ENCODE peak calls at places on chromosomes 1 and 21, in seven cellular contexts. One of them, this sample, is unnamed.
A peak's percentile ranks its signal among the peaks of the same experiment; 100 is the strongest.

GRCh38 chr1:94743866-94744265 is 76.3 kb upstream of the SLC44A3 start:
- DNase-seq in fibroblast of pulmonary artery: peak; percentile 31
- DNase-seq in heart left ventricle: no peak
- DNase-seq in cardiac fibroblast: peak; percentile 41
- DNase-seq in AG10803: no peak
- DNase-seq in SK-N-SH: no peak
- DNase-seq in thoracic aorta: no peak
- DNase-seq in this sample: no peak

GRCh38 chr1:228803421-228803820 is 68.1 kb downstream of the RHOU start:
- DNase-seq in thoracic aorta: no peak
- DNase-seq in fibroblast of pulmonary artery: no peak
- DNase-seq in SK-N-SH: no peak
- DNase-seq in heart left ventricle: no peak
- DNase-seq in AG10803: no peak
- DNase-seq in cardiac fibroblast: no peak
- DNase-seq in this sample: no peak

GRCh38 chr21:34548782-34549376 is 36.9 kb upstream of the KCNE1 start:
- DNase-seq in cardiac fibroblast: no peak
- DNase-seq in SK-N-SH: no peak
- DNase-seq in fibroblast of pulmonary artery: no peak
- DNase-seq in heart left ventricle: no peak
- DNase-seq in thoracic aorta: no peak
- DNase-seq in AG10803: no peak
- DNase-seq in this sample: no peak

GRCh38 chr1:151134396-151134795 is 12.0 kb downstream of the SEMA6C start:
- DNase-seq in AG10803: no peak
- DNase-seq in SK-N-SH: no peak
- DNase-seq in thoracic aorta: no peak
- DNase-seq in cardiac fibroblast: no peak
- DNase-seq in fibroblast of pulmonary artery: no peak
- DNase-seq in heart left ventricle: no peak
- DNase-seq in this sample: no peak

GRCh38 chr1:208204779-208205178 is 39.4 kb downstream of the PLXNA2 start:
- DNase-seq in AG10803: peak; percentile 55
- DNase-seq in cardiac fibroblast: no peak
- DNase-seq in thoracic aorta: no peak
- DNase-seq in fibroblast of pulmonary artery: no peak
- DNase-seq in SK-N-SH: no peak
- DNase-seq in heart left ventricle: no peak
- DNase-seq in this sample: no peak

GRCh38 chr1:115069186-115069585 is 20.1 kb downstream of the TSPAN2 start:
- DNase-seq in thoracic aorta: no peak
- DNase-seq in heart left ventricle: no peak
- DNase-seq in fibroblast of pulmonary artery: no peak
- DNase-seq in cardiac fibroblast: peak; percentile 16
- DNase-seq in AG10803: peak; percentile 79
- DNase-seq in SK-N-SH: no peak
- DNase-seq in this sample: no peak

GRCh38 chr1:221439734-221440436 is 302.0 kb downstream of the DUSP10 start:
- DNase-seq in fibroblast of pulmonary artery: peak; percentile 94
- DNase-seq in thoracic aorta: no peak
- DNase-seq in SK-N-SH: no peak
- DNase-seq in heart left ventricle: no peak
- DNase-seq in cardiac fibroblast: peak; percentile 96
- DNase-seq in AG10803: peak; percentile 95
- DNase-seq in this sample: no peak

GRCh38 chr1:91830242-91831131 is 55.5 kb downstream of the TGFBR3 start:
- DNase-seq in cardiac fibroblast: peak; percentile 90
- DNase-seq in SK-N-SH: no peak
- DNase-seq in thoracic aorta: peak; percentile 31
- DNase-seq in AG10803: peak; percentile 95
- DNase-seq in fibroblast of pulmonary artery: peak; percentile 90
- DNase-seq in heart left ventricle: peak; percentile 75
- DNase-seq in this sample: no peak

GRCh38 chr1:210558302-210558701 is 229.6 kb downstream of the HHAT start:
- DNase-seq in cardiac fibroblast: no peak
- DNase-seq in thoracic aorta: no peak
- DNase-seq in SK-N-SH: peak; percentile 44
- DNase-seq in fibroblast of pulmonary artery: peak; percentile 6
- DNase-seq in AG10803: no peak
- DNase-seq in heart left ventricle: peak; percentile 38
- DNase-seq in this sample: peak; percentile 67

GRCh38 chr1:118947790-118948189 is 40.4 kb downstream of the TBX15 start:
- DNase-seq in cardiac fibroblast: peak; percentile 84
- DNase-seq in AG10803: peak; percentile 45
- DNase-seq in heart left ventricle: no peak
- DNase-seq in SK-N-SH: no peak
- DNase-seq in thoracic aorta: no peak
- DNase-seq in fibroblast of pulmonary artery: peak; percentile 46
- DNase-seq in this sample: no peak

GRCh38 chr1:150514260-150514659 is 1.3 kb upstream of the FALEC start:
- DNase-seq in AG10803: no peak
- DNase-seq in heart left ventricle: no peak
- DNase-seq in fibroblast of pulmonary artery: no peak
- DNase-seq in thoracic aorta: no peak
- DNase-seq in SK-N-SH: no peak
- DNase-seq in cardiac fibroblast: no peak
- DNase-seq in this sample: no peak

GRCh38 chr1:3745590-3746381 is 6.5 kb upstream of the CCDC27 start:
- DNase-seq in AG10803: no peak
- DNase-seq in SK-N-SH: no peak
- DNase-seq in fibroblast of pulmonary artery: no peak
- DNase-seq in cardiac fibroblast: no peak
- DNase-seq in heart left ventricle: no peak
- DNase-seq in thoracic aorta: no peak
- DNase-seq in this sample: no peak

GRCh38 chr1:107782192-107782845 is 182.7 kb downstream of the VAV3 start:
- DNase-seq in thoracic aorta: no peak
- DNase-seq in SK-N-SH: peak; percentile 25
- DNase-seq in fibroblast of pulmonary artery: peak; percentile 79
- DNase-seq in AG10803: peak; percentile 56
- DNase-seq in cardiac fibroblast: peak; percentile 78
- DNase-seq in heart left ventricle: peak; percentile 43
- DNase-seq in this sample: no peak

GRCh38 chr1:246930830-246931548 is 759 bp downstream of the AHCTF1 start:
- DNase-seq in SK-N-SH: peak; percentile 64
- DNase-seq in AG10803: peak; percentile 62
- DNase-seq in fibroblast of pulmonary artery: peak; percentile 52
- DNase-seq in thoracic aorta: no peak
- DNase-seq in cardiac fibroblast: peak; percentile 72
- DNase-seq in heart left ventricle: peak; percentile 53
- DNase-seq in this sample: peak; percentile 55

DNA sequence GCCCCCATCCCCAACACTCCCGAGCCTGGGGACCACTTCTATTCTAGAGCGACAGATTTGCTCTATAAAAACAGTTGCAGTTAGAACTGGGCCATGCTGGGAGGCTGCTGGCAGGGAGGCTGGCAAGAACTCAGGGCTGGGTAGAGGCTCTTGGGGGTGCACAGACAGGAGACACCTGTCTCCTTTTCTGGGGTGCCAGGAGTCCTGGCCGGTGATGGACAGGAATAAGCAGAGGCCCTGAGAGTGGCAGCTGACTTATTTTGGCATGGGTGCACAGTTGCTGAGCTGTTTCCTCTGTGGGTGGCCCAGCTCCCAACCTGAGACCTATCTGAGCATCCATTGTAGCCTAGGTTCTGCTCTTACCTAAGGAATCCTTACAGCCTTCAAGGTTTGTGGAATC is 39.2 kb upstream of the TMPRSS2 start:
- DNase-seq in SK-N-SH: no peak
- DNase-seq in fibroblast of pulmonary artery: no peak
- DNase-seq in AG10803: no peak
- DNase-seq in heart left ventricle: no peak
- DNase-seq in cardiac fibroblast: no peak
- DNase-seq in thoracic aorta: no peak
- DNase-seq in this sample: no peak
- TF ChIP-seq CTCF in SK-N-SH: no peak
- TF ChIP-seq CTCF in fibroblast of pulmonary artery: no peak
- TF ChIP-seq CTCF in AG10803: no peak
- TF ChIP-seq CTCF in heart left ventricle: no peak
- TF ChIP-seq CTCF in cardiac fibroblast: no peak
- TF ChIP-seq CTCF in thoracic aorta: no peak
- TF ChIP-seq CTCF in this sample: no peak

GRCh38 chr1:169287280-169287679 is 80.3 kb downstream of the NME7 start:
- DNase-seq in AG10803: no peak
- DNase-seq in SK-N-SH: no peak
- DNase-seq in thoracic aorta: no peak
- DNase-seq in heart left ventricle: no peak
- DNase-seq in fibroblast of pulmonary artery: peak; percentile 7
- DNase-seq in cardiac fibroblast: no peak
- DNase-seq in this sample: no peak

GRCh38 chr1:169289016-169289415 is 78.6 kb downstream of the NME7 start:
- DNase-seq in fibroblast of pulmonary artery: no peak
- DNase-seq in thoracic aorta: no peak
- DNase-seq in SK-N-SH: no peak
- DNase-seq in heart left ventricle: no peak
- DNase-seq in cardiac fibroblast: no peak
- DNase-seq in AG10803: peak; percentile 8
- DNase-seq in this sample: no peak

DNA sequence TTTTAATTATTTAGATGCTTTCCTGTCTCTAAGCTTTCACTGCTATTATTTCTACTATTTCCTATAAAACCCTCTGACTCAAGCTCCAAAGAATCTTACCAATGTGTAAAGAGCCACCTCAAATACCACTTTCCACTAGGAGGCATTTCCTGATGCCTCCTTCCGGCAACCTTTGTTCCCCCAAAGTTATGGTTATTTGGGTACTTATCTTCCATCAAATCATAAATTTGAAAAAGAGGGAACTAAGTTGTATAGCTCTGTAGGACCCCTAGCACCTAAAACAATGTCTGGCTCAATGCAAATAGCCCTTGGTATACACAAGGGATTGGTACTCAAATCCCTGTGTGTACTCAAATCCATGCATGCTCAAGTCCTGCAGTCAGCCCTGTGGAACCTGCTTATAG is 79.6 kb downstream of the NME7 start:
- DNase-seq in thoracic aorta: no peak
- DNase-seq in fibroblast of pulmonary artery: peak; percentile 43
- DNase-seq in cardiac fibroblast: peak; percentile 63
- DNase-seq in AG10803: peak; percentile 68
- DNase-seq in SK-N-SH: no peak
- DNase-seq in heart left ventricle: no peak
- DNase-seq in this sample: no peak
- TF ChIP-seq CTCF in thoracic aorta: no peak
- TF ChIP-seq CTCF in fibroblast of pulmonary artery: no peak
- TF ChIP-seq CTCF in cardiac fibroblast: no peak
- TF ChIP-seq CTCF in AG10803: peak; percentile 19
- TF ChIP-seq CTCF in SK-N-SH: no peak
- TF ChIP-seq CTCF in heart left ventricle: no peak
- TF ChIP-seq CTCF in this sample: no peak

GRCh38 chr21:15204140-15204774 is 139.5 kb upstream of the NRIP1 start:
- DNase-seq in heart left ventricle: no peak
- DNase-seq in cardiac fibroblast: no peak
- DNase-seq in AG10803: no peak
- DNase-seq in thoracic aorta: no peak
- DNase-seq in fibroblast of pulmonary artery: no peak
- DNase-seq in SK-N-SH: no peak
- DNase-seq in this sample: no peak

GRCh38 chr21:15204887-15205286 is 140.1 kb upstream of the NRIP1 start:
- DNase-seq in SK-N-SH: no peak
- DNase-seq in cardiac fibroblast: no peak
- DNase-seq in heart left ventricle: peak; percentile 24
- DNase-seq in thoracic aorta: no peak
- DNase-seq in AG10803: no peak
- DNase-seq in fibroblast of pulmonary artery: no peak
- DNase-seq in this sample: no peak

GRCh38 chr21:15207635-15208370 is 143.0 kb upstream of the NRIP1 start:
- DNase-seq in SK-N-SH: no peak
- DNase-seq in AG10803: no peak
- DNase-seq in fibroblast of pulmonary artery: no peak
- DNase-seq in cardiac fibroblast: no peak
- DNase-seq in heart left ventricle: no peak
- DNase-seq in thoracic aorta: no peak
- DNase-seq in this sample: no peak

GRCh38 chr21:15207231-15207630 is 142.4 kb upstream of the NRIP1 start:
- DNase-seq in SK-N-SH: no peak
- DNase-seq in cardiac fibroblast: no peak
- DNase-seq in heart left ventricle: no peak
- DNase-seq in thoracic aorta: no peak
- DNase-seq in AG10803: no peak
- DNase-seq in fibroblast of pulmonary artery: no peak
- DNase-seq in this sample: no peak

DNA sequence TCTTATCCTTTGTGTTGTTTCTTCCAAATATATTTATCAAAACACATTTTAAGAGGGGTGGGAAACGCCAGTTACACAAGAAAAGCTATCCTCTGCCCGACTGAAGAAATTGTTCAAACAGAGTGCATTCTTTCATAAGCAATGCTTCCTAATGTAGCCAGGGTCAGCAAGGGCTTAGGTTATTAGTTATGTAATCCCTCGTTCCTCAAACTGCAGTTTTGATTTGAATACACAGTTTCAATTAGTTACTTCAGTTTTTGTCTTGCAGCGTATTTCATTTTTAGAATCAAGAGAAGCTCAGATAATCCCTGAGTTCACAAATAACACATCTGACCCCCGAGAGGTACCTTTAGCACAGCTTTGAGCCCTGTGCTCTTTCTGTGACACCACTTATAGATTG is 141.7 kb upstream of the NRIP1 start:
- DNase-seq in SK-N-SH: no peak
- DNase-seq in cardiac fibroblast: no peak
- DNase-seq in AG10803: no peak
- DNase-seq in fibroblast of pulmonary artery: no peak
- DNase-seq in thoracic aorta: no peak
- DNase-seq in heart left ventricle: no peak
- DNase-seq in this sample: no peak
- TF ChIP-seq CTCF in SK-N-SH: no peak
- TF ChIP-seq CTCF in cardiac fibroblast: no peak
- TF ChIP-seq CTCF in AG10803: no peak
- TF ChIP-seq CTCF in fibroblast of pulmonary artery: no peak
- TF ChIP-seq CTCF in thoracic aorta: no peak
- TF ChIP-seq CTCF in heart left ventricle: no peak
- TF ChIP-seq CTCF in this sample: no peak

DNA sequence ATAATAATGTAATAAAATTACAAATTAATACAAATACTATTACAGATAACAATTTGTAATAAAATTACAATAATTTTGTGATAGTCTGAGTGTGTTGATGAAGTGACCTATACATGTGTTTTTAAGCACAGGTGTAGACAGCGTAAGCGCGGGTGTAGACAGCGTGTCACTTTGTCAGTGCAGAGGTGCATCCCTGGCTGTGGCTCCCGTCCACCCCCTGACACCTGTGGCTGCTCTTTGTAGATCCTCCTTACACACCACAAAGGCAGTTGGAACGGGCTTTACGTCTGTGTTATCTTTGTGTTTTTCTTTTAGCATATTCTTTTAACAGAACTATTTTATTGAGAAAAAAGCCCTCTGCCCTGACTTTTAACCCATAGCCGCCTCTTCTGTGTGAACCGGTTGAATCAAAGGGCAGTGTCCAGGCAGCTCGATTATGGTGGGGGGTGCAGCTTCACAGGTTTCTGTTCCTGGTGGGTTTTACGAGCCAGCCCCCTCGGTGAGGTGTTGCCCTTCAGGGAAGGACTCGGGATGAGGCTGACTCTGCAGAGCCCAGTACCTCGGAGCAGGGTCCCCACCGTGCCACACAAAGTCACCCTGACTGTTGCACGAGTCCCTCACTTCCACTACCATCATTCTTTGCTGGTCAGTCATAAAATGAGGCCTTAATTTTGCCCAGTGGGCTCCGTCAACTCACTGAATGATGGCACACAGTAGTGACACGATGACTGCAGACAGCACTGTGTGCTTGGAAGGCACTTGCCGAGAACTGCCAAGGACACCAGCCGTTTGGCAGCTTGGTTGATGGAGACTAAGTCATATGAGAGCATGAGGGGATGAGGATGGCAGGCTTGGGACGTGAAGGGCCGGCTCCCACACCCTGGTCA is 86.4 kb upstream of the COL6A1 start:
- DNase-seq in SK-N-SH: no peak
- DNase-seq in heart left ventricle: no peak
- DNase-seq in thoracic aorta: no peak
- DNase-seq in AG10803: no peak
- DNase-seq in cardiac fibroblast: no peak
- DNase-seq in fibroblast of pulmonary artery: no peak
- DNase-seq in this sample: no peak
- TF ChIP-seq CTCF in SK-N-SH: no peak
- TF ChIP-seq CTCF in heart left ventricle: no peak
- TF ChIP-seq CTCF in thoracic aorta: no peak
- TF ChIP-seq CTCF in AG10803: no peak
- TF ChIP-seq CTCF in cardiac fibroblast: no peak
- TF ChIP-seq CTCF in fibroblast of pulmonary artery: no peak
- TF ChIP-seq CTCF in this sample: no peak

This sample was measured in mesothelial cell of epicardium.